ENCODE peak calls at places on chromosomes 12 and 14, in six cellular contexts. Z is upper lobe of left lung, T is H54, B is GM12891, M is vagina, O is adrenal gland. S is an unnamed sample.

GRCh38 chr14:102544745-102545460 is 35.3 kb upstream of the ANKRD9 start:
- DNase-seq in Z (peak), T (no peak), B (no peak), M (no peak), O (no peak), S (no peak)

GRCh38 chr12:46373303-46374182 is 970 bp upstream of the SLC38A2 start:
- DNase-seq in Z (peak), T (no peak), B (no peak), M (no peak), O (peak), S (peak)

GRCh38 chr12:96220902-96221301 is 26.7 kb downstream of the ELK3 start:
- DNase-seq in Z (no peak), T (no peak), B (no peak), M (no peak), O (no peak), S (no peak)

GRCh38 chr12:18443768-18444437 is 182.6 kb downstream of the PIK3C2G start:
- DNase-seq in Z (no peak), T (no peak), B (no peak), M (no peak), O (no peak), S (no peak)

GRCh38 chr12:2198088-2198501 is 145.3 kb downstream of the CACNA1C start:
- DNase-seq in Z (no peak), T (peak), B (no peak), M (no peak), O (no peak), S (no peak)

GRCh38 chr14:68249534-68250517 is 430.2 kb downstream of the RAD51B start:
- DNase-seq in Z (no peak), T (no peak), B (no peak), M (no peak), O (no peak), S (no peak)

GRCh38 chr12:19223695-19224094 is 94.2 kb downstream of the PLEKHA5 start:
- DNase-seq in Z (no peak), T (no peak), B (no peak), M (no peak), O (no peak), S (no peak)

GRCh38 chr12:110065540-110065939 is 17.2 kb upstream of the C12orf76 start:
- DNase-seq in Z (no peak), T (no peak), B (no peak), M (no peak), O (no peak), S (no peak)

GRCh38 chr14:77071938-77072388 is 26.1 kb upstream of the CIPC start:
- DNase-seq in Z (no peak), T (no peak), B (no peak), M (peak), O (no peak), S (no peak)

GRCh38 chr14:61254803-61255526 is 26.2 kb downstream of the TMEM30B start:
- DNase-seq in Z (no peak), T (no peak), B (no peak), M (no peak), O (no peak), S (no peak)

GRCh38 chr12:94870511-94870910 is 133.0 kb downstream of the NDUFA12 start:
- DNase-seq in Z (no peak), T (no peak), B (no peak), M (no peak), O (no peak), S (no peak)

GRCh38 chr12:12088147-12088546 is 17.4 kb downstream of the BCL2L14 start:
- DNase-seq in Z (no peak), T (no peak), B (no peak), M (no peak), O (no peak), S (no peak)

GRCh38 chr12:89525824-89526770 is at the start of gene POC1B:
- DNase-seq in Z (peak), T (peak), B (peak), M (no peak), O (peak), S (peak)

GRCh38 chr14:67166450-67166853 is 22.8 kb upstream of the GARIN2 start:
- DNase-seq in Z (peak), T (no peak), B (no peak), M (no peak), O (peak), S (no peak)

GRCh38 chr12:74906224-74906623 is 303.4 kb downstream of the KCNC2 start:
- DNase-seq in Z (no peak), T (no peak), B (no peak), M (no peak), O (no peak), S (no peak)

GRCh38 chr12:46788247-46788887 is 37.4 kb downstream of the SLC38A4 start:
- DNase-seq in Z (no peak), T (no peak), B (no peak), M (no peak), O (no peak), S (no peak)

GRCh38 chr14:78530078-78530477 is 359.9 kb downstream of the NRXN3 start:
- DNase-seq in Z (no peak), T (peak), B (no peak), M (no peak), O (peak), S (no peak)

GRCh38 chr14:101898416-101898815 is 66.0 kb upstream of the DYNC1H1 start:
- DNase-seq in Z (no peak), T (no peak), B (no peak), M (no peak), O (no peak), S (no peak)

GRCh38 chr12:46664771-46665287 is 161.0 kb downstream of the SLC38A4 start:
- DNase-seq in Z (no peak), T (peak), B (no peak), M (no peak), O (no peak), S (no peak)

DNA sequence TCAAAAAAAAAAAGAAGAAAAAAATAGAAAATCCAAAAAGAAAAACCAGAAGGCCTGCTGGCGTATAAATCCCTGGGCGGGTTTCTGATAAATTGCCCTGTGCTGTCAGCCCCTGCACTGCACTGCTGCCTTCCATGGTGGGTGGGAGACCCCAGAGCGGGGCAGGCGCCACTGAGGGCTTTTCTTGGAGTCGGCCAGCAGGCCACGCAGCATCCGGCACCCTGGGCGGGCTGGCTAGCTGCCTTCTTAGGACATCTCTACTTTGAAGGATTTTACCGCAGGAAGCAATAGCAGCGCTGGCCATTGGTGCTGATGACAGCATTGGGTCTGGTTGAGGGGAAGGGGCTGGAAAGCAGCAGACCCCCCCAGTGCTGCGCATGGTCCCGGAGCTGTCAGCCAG is 29.1 kb downstream of the IL31 start:
- DNase-seq in Z (no peak), T (no peak), B (no peak), M (no peak), O (no peak), S (no peak)
- TF ChIP-seq POLR2A in Z (no peak), T (no peak), B (no peak), M (no peak), O (no peak), S (no peak)

GRCh38 chr12:64658892-64659481 is 48.7 kb downstream of the RASSF3 start:
- DNase-seq in Z (no peak), T (no peak), B (no peak), M (no peak), O (no peak), S (no peak)

GRCh38 chr12:64656429-64656828 is 46.1 kb downstream of the RASSF3 start:
- DNase-seq in Z (no peak), T (no peak), B (no peak), M (no peak), O (no peak), S (no peak)

GRCh38 chr12:64665506-64665905 is 55.2 kb downstream of the RASSF3 start:
- DNase-seq in Z (no peak), T (no peak), B (no peak), M (no peak), O (no peak), S (no peak)

GRCh38 chr12:64663019-64663418 is 52.7 kb downstream of the RASSF3 start:
- DNase-seq in Z (no peak), T (no peak), B (no peak), M (no peak), O (no peak), S (no peak)

DNA sequence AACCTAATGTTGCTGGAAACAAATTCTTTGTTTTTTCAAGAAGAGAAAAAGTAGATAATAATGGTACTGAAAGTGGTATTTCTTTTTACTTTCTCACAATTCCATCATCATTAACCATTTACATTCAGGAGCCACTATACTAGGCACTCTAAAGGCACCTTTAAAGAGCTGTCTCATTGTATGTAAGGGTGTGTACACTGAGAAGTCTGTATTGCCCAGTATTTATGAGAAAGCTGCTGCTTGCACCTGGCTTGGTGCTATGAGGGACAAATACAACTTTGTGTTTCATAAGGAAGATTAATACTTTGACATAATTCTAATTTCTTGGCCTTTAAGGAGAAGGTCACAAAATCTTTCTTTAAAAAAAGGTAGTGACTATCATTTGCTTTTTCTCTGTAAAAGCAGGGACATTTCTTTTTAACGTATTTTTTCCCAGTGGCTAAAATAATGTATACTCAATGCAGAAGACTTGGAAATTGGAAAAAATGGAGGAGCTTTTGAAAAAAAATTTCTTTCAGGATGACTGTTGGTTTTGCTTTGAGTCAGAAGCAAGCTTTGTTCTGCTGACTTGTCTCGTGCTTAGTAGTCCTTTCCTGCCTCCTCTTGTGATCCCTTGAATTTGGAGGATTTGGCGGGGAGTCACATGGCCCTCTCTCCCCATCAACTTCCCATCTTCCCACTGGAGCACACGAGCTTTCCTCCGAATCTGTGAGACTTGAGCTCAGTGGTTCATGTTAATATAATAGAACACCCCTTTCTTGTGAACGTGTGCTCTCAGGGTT is 50.1 kb downstream of the RASSF3 start:
- DNase-seq in Z (no peak), T (no peak), B (no peak), M (no peak), O (no peak), S (no peak)
- TF ChIP-seq POLR2A in Z (no peak), T (no peak), B (no peak), M (no peak), O (no peak), S (no peak)

DNA sequence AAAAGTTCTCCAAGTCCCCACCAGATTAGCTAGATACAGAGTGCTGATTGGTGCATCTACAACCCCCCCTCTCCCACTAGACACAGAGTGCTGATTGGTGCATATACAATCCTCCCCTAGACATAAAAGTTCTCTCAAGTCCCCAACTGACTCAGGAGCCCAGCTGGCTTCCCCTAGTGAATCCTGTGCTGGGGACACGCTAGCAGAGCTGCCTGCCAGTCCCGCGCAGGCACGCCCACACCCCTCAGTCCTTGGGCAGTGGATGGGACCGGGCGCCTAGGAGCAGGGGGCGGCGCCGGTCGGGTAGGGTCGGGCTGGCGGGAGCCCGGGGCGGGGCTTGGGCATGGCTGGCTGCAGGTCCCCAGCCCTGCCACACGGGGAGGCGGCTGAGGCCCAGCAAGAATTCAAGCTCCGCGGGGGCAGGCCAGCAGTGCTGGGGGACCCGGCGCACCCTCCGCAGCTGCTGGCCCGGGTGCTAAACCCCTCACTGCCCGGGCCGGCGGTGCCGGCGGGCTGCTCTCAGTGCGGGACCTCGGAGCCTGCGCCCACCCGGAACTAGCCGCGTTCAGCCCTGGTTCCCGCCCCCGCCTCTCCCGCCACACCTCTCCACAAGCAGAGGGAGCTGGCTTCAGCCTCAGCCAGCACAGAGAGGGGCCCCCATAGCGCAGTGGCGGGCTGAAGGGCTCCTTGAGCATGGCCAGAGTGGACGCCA is 64.3 kb upstream of the DDHD1 start:
- DNase-seq in Z (peak), T (peak), B (peak), M (no peak), O (peak), S (peak)
- TF ChIP-seq POLR2A in Z (peak), T (no peak), B (no peak), M (no peak), O (no peak), S (no peak)

GRCh38 chr14:20190596-20190995 is at the start of gene OR11G2:
- DNase-seq in Z (no peak), T (no peak), B (no peak), M (no peak), O (no peak), S (no peak)

GRCh38 chr14:20195911-20196310 is 5.2 kb downstream of the OR11G2 start:
- DNase-seq in Z (no peak), T (no peak), B (no peak), M (no peak), O (no peak), S (no peak)

GRCh38 chr14:20197459-20197858 is 6.8 kb downstream of the OR11G2 start:
- DNase-seq in Z (no peak), T (no peak), B (no peak), M (no peak), O (no peak), S (no peak)

GRCh38 chr14:20191396-20191795 is 700 bp downstream of the OR11G2 start:
- DNase-seq in Z (no peak), T (no peak), B (no peak), M (no peak), O (no peak), S (no peak)

DNA sequence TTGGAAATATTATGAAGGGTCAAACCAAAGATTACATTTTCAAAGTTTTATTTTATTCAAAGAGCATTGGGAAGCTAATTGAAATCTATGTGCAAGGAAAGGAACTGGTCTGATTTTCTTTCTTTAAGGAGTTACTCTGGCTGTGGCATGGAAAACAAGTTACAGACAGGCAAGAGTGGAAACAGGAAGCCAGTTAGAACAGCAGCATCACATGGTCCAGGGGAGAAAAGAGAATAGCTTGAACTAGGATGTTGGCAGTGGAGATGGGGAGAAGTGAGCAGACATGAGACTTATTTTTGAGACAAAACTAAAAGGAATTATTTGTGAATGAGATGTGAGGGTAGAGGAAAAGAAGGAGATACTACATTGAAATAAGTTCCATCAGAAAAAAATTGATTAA is 3.4 kb downstream of the OR11G2 start:
- DNase-seq in Z (no peak), T (no peak), B (no peak), M (no peak), O (no peak), S (no peak)
- TF ChIP-seq POLR2A in Z (no peak), T (no peak), B (no peak), M (no peak), O (no peak), S (no peak)